ENCODE peak calls at places on chromosomes 13 and 19, in ten cellular contexts. M, Y, T, Q, Z, D, C, H, B and J are unnamed samples.

GRCh38 chr13:108681986-108682562 is 52.7 kb downstream of the MYO16 start:
- DNase-seq in Z (no peak), B (no peak), D (no peak), Y (no peak), C (no peak), T (no peak), H (no peak), M (no peak), Q (no peak), J (no peak)

GRCh38 chr13:46355906-46356305 is 31.1 kb downstream of the RUBCNL start:
- DNase-seq in Y (no peak), Q (no peak), Z (no peak), M (no peak), B (no peak), T (no peak), C (no peak), D (no peak), H (no peak), J (no peak)

GRCh38 chr13:98279473-98280175 is 102.6 kb upstream of the RNF113B start:
- DNase-seq in B (no peak), M (no peak), T (no peak), H (no peak), Y (no peak), D (no peak), Q (no peak), C (no peak), Z (no peak), J (no peak)

GRCh38 chr13:19658192-19658591 is 24.7 kb downstream of the MPHOSPH8 start:
- DNase-seq in T (no peak), Z (no peak), B (no peak), C (no peak), H (no peak), Q (no peak), D (no peak), Y (no peak), M (no peak), J (no peak)

GRCh38 chr19:719081-719512 is 10.4 kb downstream of the PALM start:
- DNase-seq in B (no peak), C (peak), M (peak), H (no peak), D (peak), Y (no peak), Z (peak), T (no peak), Q (peak), J (no peak)

GRCh38 chr19:5927439-5927821 is 13.4 kb downstream of the CAPS start:
- DNase-seq in Y (no peak), H (no peak), Z (no peak), M (no peak), B (no peak), Q (no peak), D (no peak), T (no peak), C (no peak), J (no peak)

GRCh38 chr19:49930483-49931011 is 1.2 kb upstream of the NUP62 start:
- DNase-seq in C (peak), M (no peak), T (no peak), Q (peak), D (no peak), Z (no peak), Y (peak), H (no peak), B (no peak), J (peak)

GRCh38 chr13:20388184-20388583 is 137.5 kb downstream of the CRYL1 start:
- DNase-seq in H (no peak), B (no peak), T (no peak), Z (no peak), C (peak), Q (no peak), Y (no peak), D (no peak), M (no peak), J (no peak)

DNA sequence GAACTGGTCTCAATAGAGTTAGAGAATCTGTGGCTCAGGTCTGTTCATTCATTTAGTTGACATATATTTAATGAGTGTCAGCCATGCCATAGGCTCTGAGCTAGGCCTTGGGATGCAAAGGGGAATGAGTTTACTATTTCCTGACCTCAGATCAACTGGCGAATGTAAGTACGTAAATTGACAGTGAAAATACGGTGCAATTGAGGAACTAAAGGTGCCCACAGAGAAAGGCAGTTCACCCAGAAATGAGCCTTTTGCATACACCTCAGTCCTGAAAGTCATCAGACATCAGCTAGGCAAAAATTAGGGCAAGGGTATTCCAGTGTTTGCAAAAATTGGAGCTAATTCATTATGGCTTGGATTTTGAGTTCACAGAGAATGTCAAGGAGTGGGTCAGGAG is 20.6 kb upstream of the UPF3A start:
- DNase-seq in Y (no peak), H (no peak), Q (no peak), B (no peak), C (no peak), T (no peak), M (no peak), Z (no peak), D (no peak), J (no peak)
- H3K27ac ChIP-seq in Y (peak), H (no peak), Q (no peak), B (no peak), C (no peak), T (no peak), M (no peak), Z (no peak), D (no peak), J (peak)

DNA sequence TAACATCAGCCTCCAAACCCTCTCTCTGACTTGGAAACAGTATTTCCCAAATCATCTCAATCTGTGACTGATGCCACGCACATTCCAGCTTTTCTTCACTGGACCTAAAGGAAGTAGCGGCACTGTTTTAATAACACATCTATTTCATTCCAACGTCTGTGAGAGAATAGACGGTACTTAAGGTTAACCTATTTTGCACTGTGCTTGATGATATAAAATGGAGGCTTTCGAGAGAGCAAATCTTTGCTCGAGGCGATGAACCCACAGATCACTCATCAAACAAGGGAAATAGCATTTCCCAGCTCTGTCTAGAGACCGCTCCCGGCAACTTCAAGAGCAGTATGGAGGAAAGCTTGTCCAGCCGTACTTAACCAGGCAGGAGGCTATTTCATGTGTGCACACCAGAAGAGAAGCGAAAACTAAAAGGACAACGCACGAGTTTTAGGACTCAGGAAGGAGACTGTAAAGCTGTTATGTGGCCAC is 2.9 kb downstream of the UBL3 start:
- DNase-seq in Q (peak), T (no peak), C (peak), B (no peak), H (no peak), Z (no peak), D (no peak), Y (peak), M (peak), J (no peak)
- TF ChIP-seq POLR2A in Q (no peak), T (no peak), C (peak), B (no peak), H (no peak), Z (no peak), D (no peak), Y (no peak), M (peak), J (no peak)

GRCh38 chr13:112116187-112116950 is 49.4 kb downstream of the SOX1 start:
- DNase-seq in Q (no peak), M (no peak), T (no peak), Y (no peak), C (peak), H (no peak), B (no peak), D (peak), Z (no peak), J (no peak)

GRCh38 chr13:112117955-112118302 is 51.0 kb downstream of the SOX1 start:
- DNase-seq in Y (no peak), T (no peak), D (no peak), Z (no peak), M (no peak), B (no peak), C (no peak), Q (no peak), H (no peak), J (no peak)

GRCh38 chr13:112118451-112119064 is 51.6 kb downstream of the SOX1 start:
- DNase-seq in Q (no peak), Y (no peak), D (peak), B (no peak), C (no peak), T (no peak), Z (no peak), M (no peak), H (no peak), J (no peak)

GRCh38 chr13:112115403-112116091 is 48.6 kb downstream of the SOX1 start:
- DNase-seq in Z (no peak), C (peak), M (no peak), H (no peak), Q (no peak), D (peak), T (no peak), B (no peak), Y (no peak), J (no peak)

DNA sequence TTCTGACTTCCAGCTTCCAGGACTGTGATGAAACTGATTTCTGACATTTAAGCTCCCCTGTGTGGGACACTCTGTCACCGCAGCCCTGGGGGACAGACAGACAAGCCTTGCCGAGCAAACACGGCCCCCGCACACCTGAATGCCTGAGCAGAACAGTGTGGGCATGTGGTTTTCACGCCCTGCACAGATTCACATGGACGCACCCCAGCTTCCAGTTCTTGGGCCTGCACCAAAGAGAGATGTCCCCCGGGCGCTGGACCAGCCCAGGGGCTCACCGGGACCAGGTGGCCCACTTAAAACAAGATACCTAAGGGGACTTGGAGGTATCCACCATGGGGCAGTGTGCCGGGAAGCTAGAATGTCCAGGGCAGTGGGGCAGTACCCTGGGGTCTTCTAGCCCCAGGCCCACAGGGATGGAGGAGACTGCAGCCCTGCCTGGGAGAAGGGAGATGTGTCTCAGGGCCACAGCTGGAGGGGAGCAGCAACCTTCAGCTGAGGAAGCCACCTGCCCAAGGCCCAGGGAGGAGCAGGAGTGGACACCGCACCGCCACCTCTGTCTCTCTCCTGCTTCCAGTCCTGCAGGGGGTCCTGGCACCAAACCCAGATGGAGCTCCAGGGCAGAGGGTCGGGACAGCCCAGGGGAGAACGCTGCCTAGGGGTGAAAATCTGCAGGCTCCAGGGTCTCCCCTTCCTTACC is 50.5 kb downstream of the SOX1 start:
- DNase-seq in Z (no peak), T (no peak), M (no peak), Y (no peak), C (no peak), H (no peak), D (peak), B (no peak), Q (no peak), J (no peak)
- H3K27ac ChIP-seq in Z (no peak), T (no peak), M (no peak), Y (no peak), C (no peak), H (no peak), D (no peak), B (no peak), Q (no peak), J (no peak)

GRCh38 chr19:13095934-13096890 is 6.4 kb downstream of the LYL1 start:
- DNase-seq in T (no peak), H (no peak), D (no peak), C (no peak), Z (no peak), M (no peak), Y (no peak), B (no peak), Q (no peak), J (no peak)

GRCh38 chr19:13099073-13099999 is 3.3 kb downstream of the LYL1 start:
- DNase-seq in Y (peak), Q (peak), B (peak), M (peak), H (no peak), T (no peak), D (peak), Z (no peak), C (peak), J (peak)

GRCh38 chr19:13096968-13097330 is 5.7 kb downstream of the LYL1 start:
- DNase-seq in D (no peak), B (no peak), Q (no peak), C (no peak), H (no peak), Z (no peak), T (no peak), M (no peak), Y (no peak), J (no peak)

GRCh38 chr19:13098291-13099072 is 4.2 kb downstream of the LYL1 start:
- DNase-seq in B (peak), Q (no peak), Y (no peak), T (no peak), C (no peak), M (no peak), D (no peak), H (no peak), Z (no peak), J (no peak)

DNA sequence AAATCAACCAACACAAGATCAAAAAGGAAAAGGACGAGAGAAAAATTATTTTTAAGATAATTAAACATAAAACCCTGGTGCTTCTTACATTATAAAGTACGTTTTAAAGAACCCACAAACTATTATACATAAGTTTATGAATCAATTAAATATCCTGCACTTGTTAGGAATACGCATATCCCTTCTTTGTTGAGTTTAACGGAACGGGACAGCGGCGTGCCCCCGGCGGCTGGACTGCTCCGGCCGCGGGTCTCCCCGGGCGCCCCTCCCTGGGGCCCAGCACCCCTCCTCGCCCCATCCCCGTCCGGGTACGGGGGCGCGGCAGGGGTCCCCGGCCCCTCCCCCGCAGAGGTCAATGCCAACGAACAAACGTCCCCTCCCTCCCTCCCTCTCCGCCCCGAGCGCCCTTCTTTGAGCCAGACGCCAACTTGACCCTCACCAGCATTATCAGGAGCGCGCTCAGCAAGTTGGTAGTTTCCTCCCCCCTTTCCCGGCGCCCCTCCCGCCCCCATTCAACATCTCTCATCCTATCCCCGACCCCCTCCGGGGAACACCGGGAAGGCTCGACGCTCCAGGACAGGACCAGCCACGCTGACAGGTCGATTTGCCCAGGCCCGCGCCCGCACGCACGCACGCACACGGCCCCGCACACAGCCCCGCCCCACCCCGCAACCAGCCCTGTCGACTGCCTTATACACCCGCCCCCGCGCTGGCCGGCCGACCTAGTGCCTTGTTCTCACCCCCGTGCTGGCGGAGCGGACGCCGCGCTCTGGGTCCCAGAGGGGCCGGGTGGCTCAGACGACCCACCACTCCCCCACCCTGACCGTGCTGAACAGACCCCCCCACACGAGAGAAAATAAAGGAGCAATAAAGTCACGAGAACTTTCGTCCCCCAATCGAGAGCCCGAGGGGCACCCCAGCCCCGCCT is 5.1 kb downstream of the LYL1 start:
- DNase-seq in Y (no peak), Q (peak), C (no peak), T (no peak), D (no peak), B (no peak), Z (no peak), M (no peak), H (no peak), J (no peak)
- TF ChIP-seq POLR2A in Y (no peak), Q (no peak), C (no peak), T (no peak), D (no peak), B (no peak), Z (no peak), M (no peak), H (no peak), J (no peak)

GRCh38 chr19:42436006-42436405 is 6.7 kb downstream of the CXCL17 start:
- DNase-seq in Q (no peak), Y (no peak), D (no peak), Z (peak), B (no peak), M (no peak), C (no peak), H (no peak), T (no peak), J (no peak)

GRCh38 chr19:42431486-42431885 is 4.3 kb upstream of the LIPE start:
- DNase-seq in T (no peak), Z (no peak), Q (no peak), B (no peak), M (no peak), C (no peak), D (no peak), H (no peak), Y (no peak), J (no peak)

GRCh38 chr19:42435316-42435715 is 7.4 kb downstream of the CXCL17 start:
- DNase-seq in M (no peak), Q (no peak), Y (no peak), T (no peak), H (no peak), C (no peak), D (no peak), B (no peak), Z (no peak), J (no peak)

GRCh38 chr19:42428676-42429075 is 1.5 kb upstream of the LIPE start:
- DNase-seq in C (no peak), H (no peak), B (no peak), M (no peak), D (no peak), Y (no peak), Z (no peak), Q (no peak), T (no peak), J (no peak)

GRCh38 chr19:42433503-42434260 is 6.5 kb upstream of the LIPE start:
- DNase-seq in Z (peak), Y (peak), C (peak), H (no peak), M (peak), Q (peak), B (peak), D (no peak), T (no peak), J (peak)
- H3K27ac ChIP-seq in Z (no peak), Y (peak), C (peak), H (no peak), M (peak), Q (no peak), B (no peak), D (no peak), T (peak), J (peak)

GRCh38 chr13:81773263-81773662 is 1432.3 kb upstream of the SPRY2 start:
- DNase-seq in D (no peak), H (no peak), C (no peak), B (no peak), Z (no peak), Q (no peak), T (no peak), M (no peak), Y (no peak), J (no peak)
- TF ChIP-seq POLR2A in D (no peak), H (no peak), C (no peak), B (no peak), Z (no peak), Q (no peak), T (no peak), M (no peak), Y (no peak), J (no peak)

DNA sequence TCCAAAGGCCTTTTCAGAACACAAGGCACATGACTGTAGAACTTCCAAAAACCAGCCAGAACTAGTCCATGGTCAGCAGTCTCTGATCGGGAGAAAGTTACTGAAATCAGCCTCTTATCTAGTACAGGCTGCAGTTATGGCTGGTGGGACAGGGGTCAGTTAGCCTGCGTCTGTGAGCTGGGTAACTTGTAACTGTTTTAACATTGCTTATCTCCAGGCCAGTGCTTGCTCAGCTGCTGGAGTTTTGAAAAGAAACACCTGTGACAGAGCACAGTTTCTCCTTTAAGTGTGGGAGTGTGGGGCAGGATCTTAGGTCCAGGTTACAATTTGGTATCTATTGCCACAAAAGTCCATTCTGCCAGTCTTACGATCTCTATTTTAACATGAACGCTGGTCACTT is 924.1 kb downstream of the UQCRFS1 start:
- DNase-seq in T (no peak), M (peak), Z (no peak), B (no peak), Y (no peak), C (no peak), D (no peak), Q (no peak), H (no peak), J (no peak)
- H3K27ac ChIP-seq in T (no peak), M (peak), Z (no peak), B (no peak), Y (peak), C (no peak), D (no peak), Q (no peak), H (no peak), J (no peak)

GRCh38 chr13:39051157-39051556 is 12.9 kb downstream of the NHLRC3 start:
- DNase-seq in D (no peak), Q (no peak), T (no peak), Y (no peak), H (no peak), B (no peak), M (no peak), C (no peak), Z (no peak), J (no peak)

GRCh38 chr13:39052944-39053343 is 14.7 kb downstream of the NHLRC3 start:
- DNase-seq in Z (no peak), Q (no peak), D (no peak), T (no peak), Y (no peak), H (no peak), M (no peak), C (no peak), B (no peak), J (no peak)

GRCh38 chr13:39048806-39049205 is 10.6 kb downstream of the NHLRC3 start:
- DNase-seq in Y (no peak), D (no peak), M (no peak), B (no peak), Q (no peak), H (no peak), Z (no peak), T (no peak), C (no peak), J (no peak)

GRCh38 chr13:39047560-39047959 is 9.3 kb downstream of the NHLRC3 start:
- DNase-seq in D (no peak), Z (no peak), T (no peak), M (no peak), C (no peak), B (no peak), Y (no peak), Q (no peak), H (no peak), J (no peak)

DNA sequence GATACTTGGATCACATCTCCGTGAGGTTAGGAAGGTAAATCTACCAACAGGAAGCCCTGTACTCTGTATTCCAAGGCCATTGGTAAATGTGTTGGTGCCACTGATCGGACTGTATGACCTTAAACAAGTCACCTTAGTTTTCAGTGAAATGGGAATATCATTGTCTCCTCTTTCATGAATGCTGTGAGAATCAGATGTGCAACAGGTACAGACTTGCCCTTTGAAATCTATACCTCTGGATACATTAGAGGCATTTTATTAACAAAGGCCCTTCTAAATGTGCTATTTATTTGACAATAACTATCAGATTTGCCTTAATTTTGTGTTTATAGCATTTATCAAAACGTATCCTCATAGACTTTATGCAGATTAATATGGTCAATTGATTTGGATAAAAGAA is 11.0 kb downstream of the NHLRC3 start:
- DNase-seq in Y (no peak), T (no peak), D (no peak), H (no peak), C (no peak), B (no peak), Z (no peak), M (no peak), Q (no peak), J (no peak)
- TF ChIP-seq POLR2A in Y (no peak), T (no peak), D (no peak), H (no peak), C (no peak), B (no peak), Z (no peak), M (no peak), Q (no peak), J (no peak)

GRCh38 chr19:38720559-38721236 is 23.6 kb downstream of the CAPN12 start:
- DNase-seq in D (no peak), T (no peak), C (no peak), Y (no peak), M (no peak), Q (no peak), Z (no peak), B (no peak), H (no peak), J (no peak)
- H3K27ac ChIP-seq in D (peak), T (peak), C (no peak), Y (peak), M (peak), Q (no peak), Z (peak), B (no peak), H (peak), J (peak)